ENCODE peak calls at places on chromosomes 1 and 21, in six cellular contexts. E is GM12878, C is HepG2, D is H1, T is K562, G is SK-N-SH. F is an unnamed sample.
A peak's percentile ranks its signal among the peaks of the same experiment; 100 is the strongest.

GRCh38 chr1:53025034-53025777 is 36.8 kb upstream of the PODN start:
- DNase-seq in E (no peak), C (peak; percentile 90), D (no peak), T (peak; percentile 22), G (no peak), F (peak; percentile 51)

GRCh38 chr1:182278144-182279054 is 113.2 kb downstream of the GLUL start:
- DNase-seq in E (no peak), C (no peak), D (no peak), T (no peak), G (no peak), F (no peak)

GRCh38 chr1:205271277-205271676 is 43.5 kb downstream of the TMCC2 start:
- DNase-seq in E (no peak), C (no peak), D (no peak), T (no peak), G (no peak), F (no peak)

GRCh38 chr1:24898152-24898908 is 31.7 kb downstream of the RUNX3 start:
- DNase-seq in E (no peak), C (no peak), D (peak; percentile 89), T (peak; percentile 82), G (peak; percentile 87), F (peak; percentile 67)

GRCh38 chr1:86263101-86263500 is 106.5 kb upstream of the COL24A1 start:
- DNase-seq in E (no peak), C (no peak), D (no peak), T (no peak), G (no peak), F (no peak)

GRCh38 chr1:9289090-9289534 is 3.6 kb upstream of the SPSB1 start:
- DNase-seq in E (peak; percentile 46), C (peak; percentile 59), D (peak; percentile 92), T (peak; percentile 70), G (no peak), F (peak; percentile 72)

GRCh38 chr1:224635356-224635755 is 19.2 kb downstream of the CNIH3 start:
- DNase-seq in E (no peak), C (no peak), D (no peak), T (no peak), G (no peak), F (no peak)

GRCh38 chr1:62022348-62022747 is 172.3 kb upstream of the L1TD1 start:
- DNase-seq in E (no peak), C (no peak), D (no peak), T (no peak), G (peak; percentile 10), F (no peak)

GRCh38 chr1:156571261-156571958 is 955 bp downstream of the IQGAP3 start:
- DNase-seq in E (no peak), C (no peak), D (no peak), T (no peak), G (no peak), F (no peak)

GRCh38 chr1:9322845-9323244 is 30.2 kb downstream of the SPSB1 start:
- DNase-seq in E (no peak), C (no peak), D (no peak), T (no peak), G (peak; percentile 54), F (no peak)

GRCh38 chr1:77039739-77040138 is 172.5 kb downstream of the ST6GALNAC5 start:
- DNase-seq in E (no peak), C (no peak), D (no peak), T (no peak), G (no peak), F (no peak)

GRCh38 chr1:16155537-16156410 is at the start of gene EPHA2:
- DNase-seq in E (no peak), C (peak; percentile 93), D (peak; percentile 96), T (no peak), G (peak; percentile 86), F (peak; percentile 39)

GRCh38 chr1:220487297-220487820 is 40.6 kb upstream of the MARK1 start:
- DNase-seq in E (no peak), C (no peak), D (no peak), T (no peak), G (no peak), F (peak; percentile 3)

GRCh38 chr1:162091681-162092524 is 22.4 kb downstream of the NOS1AP start:
- DNase-seq in E (no peak), C (peak; percentile 97), D (peak; percentile 56), T (no peak), G (no peak), F (no peak)

GRCh38 chr1:6096243-6097116 is 50.8 kb downstream of the KCNAB2 start:
- DNase-seq in E (no peak), C (no peak), D (no peak), T (no peak), G (no peak), F (no peak)

GRCh38 chr1:10628685-10629084 is 153.9 kb downstream of the PEX14 start:
- DNase-seq in E (no peak), C (no peak), D (no peak), T (no peak), G (peak; percentile 10), F (no peak)

GRCh38 chr21:15240846-15241245 is 176.0 kb upstream of the NRIP1 start:
- DNase-seq in E (no peak), C (no peak), D (no peak), T (no peak), G (no peak), F (no peak)

GRCh38 chr1:47213230-47213676 is 18.8 kb downstream of the TAL1 start:
- DNase-seq in E (no peak), C (no peak), D (no peak), T (peak; percentile 63), G (no peak), F (no peak)

GRCh38 chr1:153545067-153546055 is at the start of gene S100A4:
- DNase-seq in E (peak; percentile 46), C (peak; percentile 93), D (peak; percentile 87), T (peak; percentile 93), G (peak; percentile 83), F (peak; percentile 89)

GRCh38 chr1:38555594-38555993 is 304.0 kb downstream of the RRAGC start:
- DNase-seq in E (no peak), C (no peak), D (no peak), T (no peak), G (no peak), F (no peak)

GRCh38 chr1:41827991-41828570 is 90.6 kb downstream of the HIVEP3 start:
- DNase-seq in E (no peak), C (no peak), D (no peak), T (no peak), G (no peak), F (no peak)

GRCh38 chr21:17783816-17784598 is 35.1 kb downstream of the C21orf91 start:
- DNase-seq in E (peak; percentile 89), C (no peak), D (no peak), T (no peak), G (no peak), F (peak; percentile 64)

GRCh38 chr1:222241410-222241809 is 306.5 kb downstream of the HHIPL2 start:
- DNase-seq in E (no peak), C (no peak), D (no peak), T (no peak), G (no peak), F (no peak)

GRCh38 chr1:16158025-16158424 is 2.2 kb upstream of the EPHA2 start:
- DNase-seq in E (no peak), C (no peak), D (no peak), T (no peak), G (no peak), F (peak; percentile 10)

GRCh38 chr1:241713316-241713715 is 61.2 kb downstream of the WDR64 start:
- DNase-seq in E (no peak), C (no peak), D (no peak), T (no peak), G (no peak), F (no peak)

GRCh38 chr21:42469272-42469671 is 26.8 kb downstream of the RSPH1 start:
- DNase-seq in E (peak; percentile 77), C (peak; percentile 16), D (no peak), T (no peak), G (no peak), F (no peak)

GRCh38 chr1:240854367-240854766 is 242.4 kb upstream of the GREM2 start:
- DNase-seq in E (no peak), C (no peak), D (no peak), T (no peak), G (no peak), F (no peak)

GRCh38 chr1:244273845-244274619 is 177.7 kb downstream of the ADSS2 start:
- DNase-seq in E (no peak), C (no peak), D (no peak), T (peak; percentile 52), G (no peak), F (no peak)

GRCh38 chr1:205812271-205812877 is 624 bp downstream of the SLC41A1 start:
- DNase-seq in E (no peak), C (no peak), D (peak; percentile 73), T (no peak), G (peak; percentile 82), F (no peak)

GRCh38 chr1:1945782-1946393 is 26.8 kb upstream of the TMEM52 start:
- DNase-seq in E (no peak), C (no peak), D (no peak), T (no peak), G (no peak), F (no peak)

GRCh38 chr1:229117664-229118300 is 153.1 kb upstream of the RAB4A start:
- DNase-seq in E (no peak), C (no peak), D (no peak), T (no peak), G (no peak), F (no peak)

DNA sequence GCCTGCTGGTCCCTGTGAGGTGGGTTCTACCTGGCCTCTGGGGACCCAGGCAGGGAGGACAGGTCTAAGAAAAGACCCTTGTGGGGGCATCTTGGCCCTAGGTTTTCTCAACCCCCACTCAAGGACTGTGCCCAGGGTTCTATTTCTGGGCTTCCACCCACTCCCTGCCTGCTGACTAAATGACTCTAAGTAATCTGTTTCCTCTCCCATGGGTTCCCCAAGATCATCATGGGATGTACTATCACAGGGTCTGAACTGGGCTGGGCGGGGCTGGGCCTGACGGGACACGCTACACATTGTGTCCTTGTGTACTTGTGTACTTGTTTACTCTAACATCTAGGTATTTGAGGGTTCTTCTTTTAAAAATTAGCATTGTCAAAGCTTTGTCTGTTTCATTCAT is 10.4 kb upstream of the CHIT1 start:
- DNase-seq in E (no peak), C (no peak), D (no peak), T (no peak), G (no peak), F (no peak)
- TF ChIP-seq GABPA in E (no peak), C (no peak), D (no peak), T (no peak), G (no peak), F (no peak)

DNA sequence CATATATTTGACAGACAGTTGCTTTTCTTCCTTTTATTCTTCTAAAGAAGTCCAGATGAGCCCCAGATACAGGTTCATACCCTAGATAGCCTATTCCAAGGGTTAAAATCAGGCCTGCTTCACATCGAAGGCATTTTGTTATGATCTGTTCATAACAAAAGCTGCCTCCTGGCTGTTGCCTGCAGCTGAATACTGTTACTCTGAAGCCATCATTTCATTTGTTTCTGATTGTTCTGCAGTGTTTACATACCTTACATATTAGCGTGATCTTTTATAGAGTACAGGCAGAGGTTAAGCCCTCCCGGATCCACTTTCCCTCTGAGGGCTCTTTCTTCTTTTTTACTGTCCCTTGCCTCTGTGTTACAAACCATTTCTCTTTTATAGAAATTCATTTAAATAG is 219.0 kb upstream of the HOOK1 start:
- DNase-seq in E (no peak), C (no peak), D (no peak), T (no peak), G (no peak), F (no peak)
- H3K27ac ChIP-seq in E (no peak overlapping the region), C (no peak overlapping the region), D (no peak overlapping the region), T (no peak overlapping the region), G (peak overlapping the region; percentile 59), F (no peak overlapping the region)

GRCh38 chr1:185170291-185170848 is 13.4 kb downstream of the SWT1 start:
- DNase-seq in E (peak; percentile 32), C (peak; percentile 64), D (peak; percentile 65), T (peak; percentile 57), G (peak; percentile 69), F (peak; percentile 65)
- H3K4me3 ChIP-seq in E (no peak overlapping the region), C (no peak overlapping the region), D (no peak overlapping the region), T (no peak overlapping the region), G (peak overlapping the region; percentile 10), F (no peak overlapping the region)

GRCh38 chr1:184424171-184424570 is 37.3 kb downstream of the C1orf21 start:
- DNase-seq in E (no peak), C (no peak), D (no peak), T (no peak), G (no peak), F (no peak)
- TF ChIP-seq GABPA in E (no peak), C (no peak), D (no peak), T (no peak), G (no peak), F (no peak)

F was measured in HL-60.